ENCODE peak calls at places on chromosomes 11 and 22, in four cellular contexts. C is ovary, T is lung, I is lower lobe of right lung. W is an unnamed sample.

GRCh38 chr22:19579880-19580279 is 55.7 kb upstream of the CLDN5 start:
- DNase-seq in C (peak), T (no peak), I (peak), W (no peak)

GRCh38 chr11:106152013-106152412 is 74.6 kb downstream of the AASDHPPT start:
- DNase-seq in C (no peak), T (peak), I (no peak), W (no peak)

GRCh38 chr11:128424271-128424709 is 163.1 kb downstream of the ETS1 start:
- DNase-seq in C (peak), T (no peak), I (no peak), W (no peak)

GRCh38 chr11:102974552-102975280 is 19.2 kb upstream of the MMP13 start:
- DNase-seq in C (no peak), T (no peak), I (no peak), W (no peak)

GRCh38 chr11:2466869-2467694 is 22.3 kb downstream of the KCNQ1 start:
- DNase-seq in C (no peak), T (no peak), I (no peak), W (no peak)

GRCh38 chr22:24592144-24592845 is 578 bp downstream of the LRRC75B start:
- DNase-seq in C (peak), T (no peak), I (no peak), W (no peak)

GRCh38 chr11:115682101-115682500 is 177.9 kb upstream of the CADM1 start:
- DNase-seq in C (no peak), T (no peak), I (no peak), W (no peak)

GRCh38 chr11:92607969-92608711 is 361.3 kb upstream of the MTNR1B start:
- DNase-seq in C (no peak), T (no peak), I (no peak), W (no peak)

GRCh38 chr11:11979487-11980117 is 28.8 kb downstream of the DKK3 start:
- DNase-seq in C (no peak), T (no peak), I (no peak), W (no peak)

GRCh38 chr11:34147581-34147980 is 42.2 kb downstream of the NAT10 start:
- DNase-seq in C (no peak), T (no peak), I (peak), W (no peak)

GRCh38 chr11:132055296-132055695 is 684.9 kb downstream of the NTM start:
- DNase-seq in C (no peak), T (no peak), I (no peak), W (no peak)

GRCh38 chr11:131815631-131816030 is 445.2 kb downstream of the NTM start:
- DNase-seq in C (no peak), T (no peak), I (no peak), W (no peak)

GRCh38 chr22:31248138-31248745 is 36.1 kb downstream of the LIMK2 start:
- DNase-seq in C (peak), T (peak), I (peak), W (peak)

GRCh38 chr22:24230911-24231656 is 13.8 kb downstream of the GGT5 start:
- DNase-seq in C (no peak), T (peak), I (peak), W (peak)

GRCh38 chr11:64590763-64591221 is at the start of gene SLC22A12:
- DNase-seq in C (no peak), T (no peak), I (peak), W (peak)

GRCh38 chr11:120334894-120335462 is 1.2 kb upstream of the ARHGEF12 start:
- DNase-seq in C (peak), T (peak), I (no peak), W (no peak)

GRCh38 chr11:8326337-8326736 is 62.7 kb upstream of the LMO1 start:
- DNase-seq in C (no peak), T (no peak), I (no peak), W (no peak)

GRCh38 chr11:94602430-94603372 is 35.5 kb downstream of the PIWIL4 start:
- DNase-seq in C (peak), T (no peak), I (peak), W (peak)

GRCh38 chr22:33240901-33241300 is 182.7 kb upstream of the SYN3 start:
- DNase-seq in C (no peak), T (no peak), I (no peak), W (no peak)

GRCh38 chr11:102551188-102551781 is 20.7 kb upstream of the MMP7 start:
- DNase-seq in C (no peak), T (no peak), I (no peak), W (no peak)

GRCh38 chr11:43580735-43581369 is 99.7 kb upstream of the HSD17B12 start:
- DNase-seq in C (no peak), T (no peak), I (no peak), W (no peak)

GRCh38 chr11:99865951-99866350 is 821.1 kb upstream of the ARHGAP42 start:
- DNase-seq in C (no peak), T (no peak), I (no peak), W (no peak)

GRCh38 chr11:62514151-62514550 is 32.5 kb downstream of the AHNAK start:
- DNase-seq in C (no peak), T (no peak), I (no peak), W (no peak)

GRCh38 chr11:125128450-125128849 is 17.0 kb upstream of the TMEM218 start:
- DNase-seq in C (no peak), T (no peak), I (no peak), W (no peak)

GRCh38 chr22:29154364-29155048 is 51.2 kb upstream of the EMID1 start:
- DNase-seq in C (peak), T (peak), I (peak), W (peak)

GRCh38 chr22:46867106-46867505 is 104.7 kb downstream of the TBC1D22A start:
- DNase-seq in C (no peak), T (no peak), I (no peak), W (no peak)

GRCh38 chr11:7167976-7168740 is 79.4 kb downstream of the RBMXL2 start:
- DNase-seq in C (no peak), T (no peak), I (no peak), W (no peak)
- TF ChIP-seq CTCF in C (no peak), T (no peak), I (no peak), W (no peak)

GRCh38 chr11:75344186-75344585 is 7.3 kb downstream of the ARRB1 start:
- DNase-seq in C (no peak), T (no peak), I (no peak), W (no peak)

GRCh38 chr11:75342231-75342918 is 9.1 kb downstream of the ARRB1 start:
- DNase-seq in C (no peak), T (no peak), I (no peak), W (no peak)

GRCh38 chr11:75342966-75343870 is 8.2 kb downstream of the ARRB1 start:
- DNase-seq in C (peak), T (peak), I (peak), W (peak)

GRCh38 chr11:75339685-75340409 is 11.6 kb downstream of the ARRB1 start:
- DNase-seq in C (no peak), T (no peak), I (no peak), W (no peak)

DNA sequence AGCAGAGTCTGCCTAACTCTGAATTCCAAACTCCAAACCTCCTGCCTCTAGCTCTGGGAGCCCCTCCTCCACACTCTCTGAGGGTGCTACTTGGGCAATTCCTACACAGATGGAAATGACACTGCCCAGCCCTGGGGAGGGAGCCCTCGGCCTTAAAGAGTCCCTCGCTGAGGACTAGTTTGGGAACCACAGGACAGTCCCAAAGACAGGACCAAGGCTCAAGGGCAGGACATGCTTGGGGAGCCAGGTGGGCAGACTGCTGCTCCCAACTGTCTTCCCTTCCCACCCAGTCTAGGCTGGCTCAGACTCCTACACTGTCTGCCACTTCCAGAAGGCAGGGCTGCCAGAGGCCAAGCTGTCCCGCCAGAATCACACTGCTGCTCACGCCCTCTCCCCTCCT is 9.9 kb downstream of the ARRB1 start:
- DNase-seq in C (no peak), T (no peak), I (no peak), W (no peak)
- H3K27ac ChIP-seq in C (no peak), T (no peak), I (peak), W (peak)

GRCh38 chr11:113695207-113695606 is 10.9 kb downstream of the TMPRSS5 start:
- DNase-seq in C (no peak), T (no peak), I (no peak), W (no peak)
- TF ChIP-seq CTCF in C (no peak), T (no peak), I (no peak), W (no peak)

DNA sequence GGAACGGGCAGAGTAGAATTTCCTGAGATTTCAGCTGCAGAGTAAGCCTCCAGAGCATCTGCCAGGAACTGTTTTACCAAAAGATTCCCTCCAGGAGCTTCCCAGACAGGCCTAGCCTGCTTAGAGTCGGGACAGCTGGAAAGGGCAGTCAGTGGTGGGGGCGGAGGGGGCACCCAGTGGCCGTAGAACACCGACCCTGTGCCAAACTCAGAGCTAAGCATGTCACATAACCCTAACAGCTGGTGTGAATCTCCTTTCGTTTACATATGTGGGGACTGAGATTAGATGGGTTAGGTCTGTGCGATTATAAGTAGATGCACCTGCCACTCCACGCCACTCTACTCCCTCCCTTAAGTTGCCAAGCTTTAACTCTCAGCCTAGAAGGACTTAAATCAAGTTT is 79.9 kb upstream of the CRTAM start:
- DNase-seq in C (no peak), T (no peak), I (no peak), W (no peak)
- H3K27ac ChIP-seq in C (no peak), T (no peak), I (no peak), W (no peak)

GRCh38 chr22:35431483-35432205 is 31.7 kb downstream of the MCM5 start:
- DNase-seq in C (no peak), T (no peak), I (no peak), W (no peak)
- TF ChIP-seq CTCF in C (no peak), T (no peak), I (no peak), W (no peak)

W was measured in right lobe of liver.